ENCODE peak calls at places on chromosomes 16 and 17, in four cellular contexts. P, O, E and D are unnamed samples. For H3K4me1, the result is how much of the 10 kb centered on the place peaks cover.

GRCh38 chr16:70475054-70475871 is 20.9 kb downstream of the FCSK start:
- DNase-seq in P (no peak), O (no peak), E (no peak), D (no peak)

GRCh38 chr17:67652433-67652832 is 65.3 kb upstream of the NOL11 start:
- DNase-seq in P (no peak), O (no peak), E (no peak), D (no peak)

GRCh38 chr17:20216853-20217252 is 207.7 kb downstream of the SPECC1 start:
- DNase-seq in P (no peak), O (no peak), E (no peak), D (no peak)

GRCh38 chr17:65593092-65593869 is 31.8 kb upstream of the AXIN2 start:
- DNase-seq in P (no peak), O (no peak), E (no peak), D (no peak)

GRCh38 chr16:13793788-13794461 is 126.0 kb upstream of the ERCC4 start:
- DNase-seq in P (no peak), O (no peak), E (no peak), D (no peak)

GRCh38 chr16:50395763-50396710 is 27.2 kb upstream of the BRD7 start:
- DNase-seq in P (no peak), O (no peak), E (no peak), D (no peak)

GRCh38 chr17:4008082-4008435 is 43.8 kb upstream of the ATP2A3 start:
- DNase-seq in P (no peak), O (no peak), E (peak), D (no peak)

GRCh38 chr17:80811181-80812105 is 180.2 kb upstream of the CHMP6 start:
- DNase-seq in P (no peak), O (no peak), E (no peak), D (no peak)

GRCh38 chr17:1058423-1059130 is 61.6 kb downstream of the TIMM22 start:
- DNase-seq in P (peak), O (peak), E (peak), D (peak)

GRCh38 chr17:49583226-49583625 is 7.6 kb downstream of the NXPH3 start:
- DNase-seq in P (no peak), O (no peak), E (no peak), D (no peak)

GRCh38 chr17:80846932-80847331 is 144.7 kb upstream of the CHMP6 start:
- DNase-seq in P (no peak), O (no peak), E (no peak), D (no peak)

GRCh38 chr16:74449470-74449869 is 28.2 kb upstream of the CLEC18B start:
- DNase-seq in P (no peak), O (peak), E (peak), D (peak)

GRCh38 chr16:27489906-27490305 is 59.8 kb downstream of the GTF3C1 start:
- DNase-seq in P (no peak), O (no peak), E (no peak), D (no peak)

GRCh38 chr16:11586856-11587642 is at the start of gene LITAF:
- DNase-seq in P (no peak), O (peak), E (peak), D (peak)

GRCh38 chr17:77654296-77654695 is 304.2 kb upstream of the TNRC6C start:
- DNase-seq in P (no peak), O (no peak), E (no peak), D (no peak)

GRCh38 chr16:678209-678857 is 1.9 kb upstream of the STUB1 start:
- DNase-seq in P (no peak), O (no peak), E (no peak), D (no peak)

GRCh38 chr16:19980866-19981265 is 92.8 kb downstream of the GPR139 start:
- DNase-seq in P (no peak), O (peak), E (peak), D (no peak)

GRCh38 chr17:47806026-47806912 is 15.3 kb downstream of the OSBPL7 start:
- DNase-seq in P (peak), O (no peak), E (no peak), D (no peak)

GRCh38 chr16:23712976-23713375 is at the start of gene ERN2:
- DNase-seq in P (no peak), O (peak), E (no peak), D (no peak)

GRCh38 chr17:879546-879945 is 97.4 kb downstream of the MRM3 start:
- DNase-seq in P (peak), O (peak), E (peak), D (peak)

GRCh38 chr16:90020838-90021382 is 1.7 kb upstream of the DBNDD1 start:
- DNase-seq in P (no peak), O (peak), E (peak), D (no peak)

GRCh38 chr17:39757931-39758873 is 20.5 kb downstream of the GRB7 start:
- DNase-seq in P (no peak), O (peak), E (no peak), D (no peak)

GRCh38 chr17:33469911-33470310 is 176.8 kb upstream of the ASIC2 start:
- DNase-seq in P (peak), O (peak), E (peak), D (peak)

GRCh38 chr17:74199306-74200092 is 4.0 kb upstream of the RPL38 start:
- DNase-seq in P (no peak), O (peak), E (no peak), D (peak)

GRCh38 chr16:54191163-54191562 is 95.4 kb downstream of the IRX3 start:
- DNase-seq in P (no peak), O (no peak), E (no peak), D (no peak)

GRCh38 chr17:83107656-83108048 is 28.2 kb downstream of the METRNL start:
- DNase-seq in P (no peak), O (peak), E (no peak), D (no peak)

GRCh38 chr17:14205992-14206461 is 30.6 kb downstream of the CDRT15 start:
- DNase-seq in P (no peak), O (no peak), E (no peak), D (no peak)

GRCh38 chr17:13362341-13363122 is 239.2 kb downstream of the HS3ST3A1 start:
- DNase-seq in P (no peak), O (peak), E (peak), D (peak)

GRCh38 chr17:59007995-59008394 is 98.7 kb downstream of the TRIM37 start:
- DNase-seq in P (no peak), O (no peak), E (no peak), D (no peak)

GRCh38 chr17:40910441-40910841 is 25.4 kb upstream of the KRT20 start:
- DNase-seq in P (peak), O (peak), E (peak), D (peak)

GRCh38 chr16:84423416-84423837 is 55.1 kb downstream of the ATP2C2 start:
- DNase-seq in P (no peak), O (peak), E (peak), D (peak)

GRCh38 chr17:50781167-50781566 is 13.8 kb upstream of the ANKRD40CL start:
- DNase-seq in P (no peak), O (peak), E (no peak), D (no peak)

GRCh38 chr17:59440757-59441458 is 109.5 kb downstream of the YPEL2 start:
- DNase-seq in P (peak), O (peak), E (peak), D (peak)

GRCh38 chr17:52170963-52171572 is 12.6 kb upstream of the CA10 start:
- DNase-seq in P (no peak), O (peak), E (no peak), D (peak)

GRCh38 chr16:72051818-72052217 is 2.5 kb upstream of the HP start:
- DNase-seq in P (no peak), O (no peak), E (no peak), D (no peak)

GRCh38 chr17:61579961-61580360 is 11.1 kb downstream of the NACA2 start:
- DNase-seq in P (no peak), O (peak), E (peak), D (peak)

GRCh38 chr16:71648921-71649320 is 22.9 kb downstream of the MARVELD3 start:
- DNase-seq in P (no peak), O (peak), E (no peak), D (no peak)

GRCh38 chr17:3167574-3167973 is 29.7 kb upstream of the OR1A2 start:
- DNase-seq in P (no peak), O (no peak), E (no peak), D (no peak)

GRCh38 chr16:80327740-80328139 is 213.1 kb upstream of the DYNLRB2 start:
- DNase-seq in P (no peak), O (no peak), E (no peak), D (no peak)

GRCh38 chr17:4777969-4778760 is 6.5 kb downstream of the TM4SF5 start:
- DNase-seq in P (peak), O (peak), E (peak), D (no peak)

GRCh38 chr17:15261063-15261817 is 3.9 kb downstream of the PMP22 start:
- DNase-seq in P (no peak), O (peak), E (peak), D (peak)

GRCh38 chr17:15261818-15262290 is 3.3 kb downstream of the PMP22 start:
- DNase-seq in P (no peak), O (peak), E (no peak), D (peak)

GRCh38 chr17:15262291-15263205 is 2.6 kb downstream of the PMP22 start:
- DNase-seq in P (peak), O (peak), E (peak), D (peak)

GRCh38 chr17:15258113-15258512 is 7.0 kb downstream of the PMP22 start:
- DNase-seq in P (no peak), O (no peak), E (no peak), D (no peak)

DNA sequence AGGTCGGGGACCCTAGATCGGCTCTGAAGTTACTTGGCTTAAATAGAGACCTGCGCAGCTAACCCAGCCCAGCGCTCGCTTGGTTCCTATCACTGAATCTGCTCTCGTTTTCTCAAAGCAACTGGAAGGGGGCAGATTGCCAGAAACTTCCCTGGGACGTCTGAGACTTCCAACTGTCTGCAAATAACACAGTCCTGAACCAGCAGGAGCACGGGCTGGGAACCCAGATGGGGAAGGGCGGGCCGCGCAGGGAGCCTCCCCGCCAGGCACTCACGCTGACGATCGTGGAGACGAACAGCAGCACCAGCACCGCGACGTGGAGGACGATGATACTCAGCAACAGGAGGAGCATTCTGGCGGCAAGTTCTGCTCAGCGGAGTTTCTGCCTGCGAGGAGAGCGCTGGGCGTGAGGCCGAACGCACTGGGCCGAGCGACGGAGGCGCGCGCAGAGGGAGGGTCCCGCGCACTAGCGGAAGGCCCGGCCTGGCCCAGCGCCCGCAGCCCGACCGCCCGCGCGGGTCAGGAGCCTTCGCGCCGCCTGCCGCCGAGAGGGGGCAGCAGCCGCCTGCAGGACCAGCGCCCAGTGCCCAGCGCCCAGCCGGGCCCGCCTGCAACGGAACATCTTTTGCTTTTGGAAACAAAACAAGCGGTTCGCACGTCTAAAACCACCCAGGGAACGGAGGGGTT is 4.6 kb downstream of the PMP22 start:
- DNase-seq in P (peak), O (peak), E (peak), D (peak)
- H3K4me1 ChIP-seq in P (under half), O (under half), E (under half), D (half or more)

DNA sequence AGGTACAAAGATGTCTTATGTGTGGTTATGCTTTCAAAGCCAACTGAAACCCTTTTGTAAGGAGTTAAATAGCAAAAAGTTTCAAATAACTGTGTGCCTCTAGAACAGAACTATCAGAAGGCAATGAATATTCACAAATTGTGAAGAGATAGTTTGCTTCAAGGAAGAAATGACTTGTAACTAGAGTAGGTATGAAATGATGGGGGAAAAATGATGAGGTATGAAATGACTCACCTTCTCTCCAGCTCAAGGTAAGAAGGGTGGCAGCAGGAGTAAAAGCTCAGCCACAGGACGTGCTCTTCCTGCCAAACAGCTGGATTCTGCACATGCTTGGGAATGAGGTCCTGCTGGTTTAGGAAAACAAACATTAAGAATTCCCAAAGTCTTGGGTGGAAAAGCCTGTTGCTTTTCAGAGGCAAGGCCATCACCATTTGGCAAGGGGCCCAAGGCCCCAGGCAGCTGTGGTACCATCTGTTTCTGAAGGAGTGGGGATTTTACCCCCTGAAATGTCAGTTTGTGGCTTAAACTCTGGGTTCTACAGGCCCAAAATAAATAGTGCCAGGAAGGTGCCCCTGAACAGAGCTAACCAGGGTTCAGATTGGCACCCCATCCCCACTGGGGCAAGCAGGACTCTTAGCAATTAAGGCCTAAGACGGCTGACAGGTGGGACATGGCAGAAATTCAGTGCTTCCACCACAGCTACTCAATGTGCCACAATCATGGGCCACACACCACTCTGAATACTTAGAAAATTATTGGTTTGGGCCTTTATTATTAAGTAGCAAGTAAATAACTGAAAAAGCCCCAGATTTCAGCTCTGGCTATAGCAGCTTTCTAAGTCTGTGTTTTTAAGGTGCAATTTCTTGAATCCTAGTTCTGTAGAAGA is 13.3 kb downstream of the HERPUD1 start:
- DNase-seq in P (peak), O (no peak), E (peak), D (no peak)
- H3K9ac ChIP-seq in P (no peak), O (no peak), E (no peak), D (no peak)

GRCh38 chr16:88970095-88970494 is 6.9 kb downstream of the CBFA2T3 start:
- DNase-seq in P (no peak), O (no peak), E (no peak), D (no peak)

GRCh38 chr16:88970539-88971065 is 6.4 kb downstream of the CBFA2T3 start:
- DNase-seq in P (no peak), O (no peak), E (no peak), D (no peak)

GRCh38 chr16:88967800-88968588 is 9.0 kb downstream of the CBFA2T3 start:
- DNase-seq in P (no peak), O (no peak), E (no peak), D (no peak)

GRCh38 chr16:88968589-88969280 is 8.3 kb downstream of the CBFA2T3 start:
- DNase-seq in P (no peak), O (no peak), E (no peak), D (no peak)

GRCh38 chr16:88969361-88969831 is 7.6 kb downstream of the CBFA2T3 start:
- DNase-seq in P (no peak), O (no peak), E (no peak), D (no peak)
- H3K4me1 ChIP-seq in P (under half), O (under half), E (under half), D (under half)

GRCh38 chr17:36722903-36723263 is 121.5 kb downstream of the MRM1 start:
- DNase-seq in P (no peak), O (no peak), E (no peak), D (no peak)
- H3K9ac ChIP-seq in P (no peak), O (no peak), E (no peak), D (no peak)

GRCh38 chr17:17844079-17844478 is 7.3 kb upstream of the SREBF1 start:
- DNase-seq in P (no peak), O (no peak), E (no peak), D (no peak)
- H3K4me1 ChIP-seq in P (under half), O (under half), E (under half), D (half or more)